ENCODE peak calls at places on chromosomes 13 and 19, in six cellular contexts. Q, S, K, E, C and B are unnamed samples.

GRCh38 chr19:43524922-43525835 is 1.8 kb downstream of the ETHE1 start:
- DNase-seq in C (no peak), S (peak), Q (no peak), K (peak), E (peak), B (peak)

GRCh38 chr19:3979289-3979673 is 6.0 kb downstream of the EEF2 start:
- DNase-seq in E (no peak), S (no peak), C (no peak), K (no peak), Q (no peak), B (no peak)

GRCh38 chr19:1474011-1474764 is 4.8 kb downstream of the C19orf25 start:
- DNase-seq in C (no peak), S (peak), K (peak), E (peak), Q (no peak), B (no peak)

GRCh38 chr13:109500146-109500773 is 286.1 kb downstream of the IRS2 start:
- DNase-seq in E (no peak), S (peak), K (peak), C (no peak), Q (no peak), B (peak)

GRCh38 chr13:35947315-35947714 is 183.9 kb downstream of the DCLK1 start:
- DNase-seq in S (no peak), C (no peak), Q (no peak), K (no peak), E (no peak), B (peak)

GRCh38 chr19:13985771-13986347 is 20.3 kb downstream of the RFX1 start:
- DNase-seq in Q (no peak), E (no peak), C (no peak), S (no peak), K (no peak), B (no peak)

GRCh38 chr13:110486061-110486780 is 75.3 kb downstream of the RAB20 start:
- DNase-seq in Q (no peak), E (no peak), S (no peak), C (no peak), K (no peak), B (peak)

GRCh38 chr13:24161010-24161775 is 673 bp downstream of the SPATA13 start:
- DNase-seq in K (peak), E (peak), S (peak), C (no peak), Q (no peak), B (no peak)

GRCh38 chr13:44573790-44574465 is 2.2 kb downstream of the TSC22D1 start:
- DNase-seq in S (peak), Q (no peak), E (peak), C (no peak), K (peak), B (peak)

GRCh38 chr13:44818428-44818827 is 170.8 kb downstream of the NUFIP1 start:
- DNase-seq in S (peak), C (no peak), K (peak), Q (no peak), E (no peak), B (peak)

GRCh38 chr19:56678205-56678604 is 6.6 kb upstream of the ZNF835 start:
- DNase-seq in Q (no peak), C (no peak), S (no peak), K (no peak), E (no peak), B (no peak)

GRCh38 chr19:44303976-44304568 is 753 bp downstream of the ZNF235 start:
- DNase-seq in E (peak), Q (peak), C (no peak), S (peak), K (peak), B (peak)

GRCh38 chr13:49400755-49401659 is 42.9 kb downstream of the CAB39L start:
- DNase-seq in E (no peak), S (peak), K (peak), Q (peak), C (no peak), B (peak)

GRCh38 chr13:30639671-30640070 is 22.0 kb downstream of the USPL1 start:
- DNase-seq in K (no peak), Q (no peak), S (no peak), C (no peak), E (no peak), B (no peak)

GRCh38 chr13:85230754-85231153 is 568.5 kb downstream of the SLITRK6 start:
- DNase-seq in E (no peak), Q (no peak), C (no peak), K (no peak), S (peak), B (no peak)

GRCh38 chr19:588758-589692 is 656 bp upstream of the HCN2 start:
- DNase-seq in C (no peak), Q (no peak), S (no peak), E (peak), K (no peak), B (peak)

GRCh38 chr19:491146-491741 is 5.0 kb upstream of the MADCAM1 start:
- DNase-seq in C (no peak), Q (no peak), E (no peak), S (peak), K (no peak), B (no peak)

GRCh38 chr19:17306285-17306714 is 628 bp downstream of the MRPL34 start:
- DNase-seq in Q (no peak), S (no peak), K (no peak), C (no peak), E (no peak), B (no peak)

GRCh38 chr19:13817615-13818371 is 22.6 kb downstream of the ZSWIM4 start:
- DNase-seq in Q (no peak), E (no peak), S (no peak), K (no peak), C (peak), B (peak)

GRCh38 chr19:42154471-42155323 is 22.5 kb upstream of the POU2F2 start:
- DNase-seq in C (peak), S (no peak), E (no peak), K (no peak), Q (no peak), B (no peak)

GRCh38 chr13:68056816-68057710 is 826.9 kb upstream of the PCDH9 start:
- DNase-seq in K (peak), S (no peak), C (no peak), Q (no peak), E (no peak), B (no peak)

GRCh38 chr13:71751074-71751473 is 115.9 kb downstream of the DACH1 start:
- DNase-seq in Q (no peak), C (peak), K (no peak), E (no peak), S (no peak), B (no peak)

GRCh38 chr19:8025321-8025720 is 19.9 kb upstream of the ELAVL1 start:
- DNase-seq in Q (no peak), E (no peak), K (no peak), C (no peak), S (no peak), B (no peak)

GRCh38 chr19:49863254-49863934 is 4.0 kb downstream of the PNKP start:
- DNase-seq in S (no peak), Q (no peak), C (no peak), E (no peak), K (no peak), B (no peak)

GRCh38 chr19:30219682-30220081 is 152.5 kb upstream of the ZNF536 start:
- DNase-seq in Q (no peak), S (no peak), C (no peak), K (no peak), E (no peak), B (no peak)

GRCh38 chr13:102311901-102312300 is 89.9 kb downstream of the FGF14 start:
- DNase-seq in S (no peak), E (no peak), C (no peak), Q (no peak), K (no peak), B (no peak)

GRCh38 chr13:97018029-97018819 is 23.9 kb upstream of the OXGR1 start:
- DNase-seq in E (peak), Q (no peak), C (peak), K (peak), S (peak), B (peak)

GRCh38 chr19:35251456-35251855 is 2.7 kb downstream of the LSR start:
- DNase-seq in S (no peak), K (no peak), E (no peak), Q (no peak), C (no peak), B (no peak)

GRCh38 chr19:53880716-53881481 is 1.1 kb upstream of the PRKCG start:
- DNase-seq in K (no peak), S (peak), C (no peak), Q (no peak), E (no peak), B (no peak)

GRCh38 chr13:112159575-112160547 is 92.9 kb downstream of the SOX1 start:
- DNase-seq in K (no peak), Q (no peak), S (no peak), E (no peak), C (peak), B (no peak)

GRCh38 chr13:110592670-110593069 is 22.7 kb upstream of the NAXD start:
- DNase-seq in C (no peak), E (no peak), K (no peak), Q (no peak), S (no peak), B (no peak)

GRCh38 chr19:7260161-7260560 is 34.1 kb downstream of the INSR start:
- DNase-seq in S (no peak), Q (no peak), C (no peak), K (no peak), E (no peak), B (no peak)

GRCh38 chr13:37889811-37890210 is 20.2 kb upstream of the TRPC4 start:
- DNase-seq in C (no peak), K (no peak), E (no peak), S (no peak), Q (no peak), B (no peak)

GRCh38 chr13:36154567-36155231 is 23.5 kb upstream of the DCLK1 start:
- DNase-seq in S (peak), Q (no peak), C (no peak), K (peak), E (peak), B (peak)